ENCODE peak calls at places on chromosomes 16 and 17, in five cellular contexts. W is stomach, D is immature natural killer cell, H is GF-D8, K is naive B cell. J is an unnamed sample.

GRCh38 chr17:77508047-77508715 is 367.4 kb downstream of the SEC14L1 start:
- DNase-seq in H (no peak), W (no peak), D (no peak), K (no peak), J (no peak)

GRCh38 chr16:85166699-85167588 is 54.7 kb upstream of the CIBAR2 start:
- DNase-seq in H (no peak), W (no peak), K (no peak), D (no peak), J (peak)

GRCh38 chr16:58267524-58268243 is 27.1 kb downstream of the PRSS54 start:
- DNase-seq in W (no peak), H (no peak), K (no peak), D (no peak), J (no peak)

GRCh38 chr16:89334988-89335802 is 117.7 kb downstream of the ZNF778 start:
- DNase-seq in W (no peak), K (no peak), H (no peak), D (no peak), J (peak)

GRCh38 chr17:48510761-48511604 is 19.8 kb downstream of the HOXB1 start:
- DNase-seq in W (no peak), K (no peak), H (no peak), D (no peak), J (no peak)

GRCh38 chr16:30992931-30993816 is 8.2 kb downstream of the HSD3B7 start:
- DNase-seq in K (no peak), W (no peak), H (peak), D (no peak), J (no peak)

GRCh38 chr17:4407216-4407615 is 26.5 kb upstream of the SPNS3 start:
- DNase-seq in W (no peak), K (no peak), H (no peak), D (no peak), J (no peak)

GRCh38 chr16:79469999-79470398 is 130.5 kb downstream of the MAF start:
- DNase-seq in D (no peak), H (no peak), W (no peak), K (no peak), J (no peak)

GRCh38 chr17:18105595-18105994 is 3.0 kb upstream of the MYO15A start:
- DNase-seq in K (no peak), D (no peak), H (no peak), W (no peak), J (no peak)

GRCh38 chr17:79042421-79043190 is 18.6 kb downstream of the C1QTNF1 start:
- DNase-seq in K (peak), D (peak), H (no peak), W (peak), J (peak)

GRCh38 chr16:68806422-68806821 is 36.9 kb upstream of the TANGO6 start:
- DNase-seq in W (no peak), D (no peak), K (no peak), H (no peak), J (no peak)

GRCh38 chr16:79475841-79476240 is 124.7 kb downstream of the MAF start:
- DNase-seq in H (no peak), K (no peak), D (no peak), W (no peak), J (no peak)

GRCh38 chr16:85735225-85735722 is 15.6 kb downstream of the C16orf74 start:
- DNase-seq in H (peak), W (peak), K (peak), D (peak), J (no peak)

GRCh38 chr17:29107933-29108805 is 65.2 kb downstream of the PIPOX start:
- DNase-seq in H (no peak), W (peak), K (no peak), D (no peak), J (no peak)

GRCh38 chr17:8837438-8838075 is 29.9 kb downstream of the PIK3R6 start:
- DNase-seq in W (no peak), D (no peak), H (no peak), K (no peak), J (no peak)

GRCh38 chr17:77830816-77831490 is 127.5 kb upstream of the TNRC6C start:
- DNase-seq in H (no peak), W (no peak), D (no peak), K (no peak), J (peak)

GRCh38 chr17:81556175-81556691 is 4.1 kb upstream of the FAAP100 start:
- DNase-seq in K (no peak), H (no peak), D (no peak), W (no peak), J (no peak)

GRCh38 chr17:71033336-71033735 is 864.0 kb downstream of the KCNJ2 start:
- DNase-seq in K (no peak), D (no peak), H (no peak), W (no peak), J (no peak)

GRCh38 chr17:57080708-57081107 is 4.3 kb upstream of the AKAP1 start:
- DNase-seq in K (no peak), H (no peak), D (no peak), W (no peak), J (no peak)

GRCh38 chr17:888998-889401 is 90.6 kb downstream of the NXN start:
- DNase-seq in D (no peak), H (no peak), W (no peak), K (no peak), J (no peak)

GRCh38 chr16:51755039-51755501 is 604.0 kb upstream of the SALL1 start:
- DNase-seq in W (no peak), K (no peak), D (no peak), H (no peak), J (no peak)

GRCh38 chr16:70665806-70666735 is 19.7 kb downstream of the IL34 start:
- DNase-seq in D (no peak), W (no peak), K (no peak), H (no peak), J (no peak)

GRCh38 chr17:77297693-77298666 is 157.2 kb downstream of the SEC14L1 start:
- DNase-seq in H (no peak), W (no peak), D (no peak), K (no peak), J (no peak)

GRCh38 chr16:8950580-8951077 is 13.1 kb downstream of the USP7 start:
- DNase-seq in K (no peak), W (no peak), D (no peak), H (no peak), J (no peak)

GRCh38 chr17:78573955-78574354 is 3.2 kb downstream of the DNAH17 start:
- DNase-seq in W (no peak), D (no peak), K (no peak), H (no peak), J (no peak)

GRCh38 chr16:16025214-16025968 is 76.0 kb downstream of the ABCC1 start:
- DNase-seq in H (no peak), D (no peak), W (no peak), K (no peak), J (no peak)

GRCh38 chr17:72267601-72268000 is 146.8 kb downstream of the SOX9 start:
- DNase-seq in W (no peak), K (no peak), H (no peak), D (no peak), J (no peak)

GRCh38 chr17:55037828-55038227 is 69.3 kb downstream of the STXBP4 start:
- DNase-seq in K (peak), H (no peak), W (no peak), D (no peak), J (no peak)

GRCh38 chr16:89199241-89200123 is 855 bp downstream of the SLC22A31 start:
- DNase-seq in H (no peak), D (no peak), W (no peak), K (no peak), J (peak)

GRCh38 chr17:68658999-68659780 is 58.0 kb upstream of the FAM20A start:
- DNase-seq in D (no peak), W (no peak), H (no peak), K (no peak), J (no peak)

GRCh38 chr17:12867726-12868125 is 78.4 kb downstream of the ARHGAP44 start:
- DNase-seq in H (no peak), D (no peak), W (no peak), K (no peak), J (no peak)

GRCh38 chr17:77914440-77915254 is 43.9 kb upstream of the TNRC6C start:
- DNase-seq in W (no peak), D (no peak), K (peak), H (no peak), J (no peak)

GRCh38 chr17:60539807-60540206 is 13.8 kb upstream of the APPBP2 start:
- DNase-seq in D (no peak), K (no peak), W (no peak), H (no peak), J (no peak)

GRCh38 chr17:45889579-45889978 is 4.8 kb upstream of the MAPT start:
- DNase-seq in D (no peak), K (no peak), H (no peak), W (no peak), J (no peak)

GRCh38 chr16:4387769-4388168 is 16.1 kb downstream of the VASN start:
- DNase-seq in D (no peak), H (no peak), K (no peak), W (no peak), J (no peak)

GRCh38 chr16:6484121-6484520 is 848.5 kb upstream of the RBFOX1 start:
- DNase-seq in D (no peak), H (no peak), W (no peak), K (no peak), J (no peak)

GRCh38 chr16:58501242-58502131 is 1.5 kb downstream of the NDRG4 start:
- DNase-seq in W (peak), K (peak), D (no peak), H (no peak), J (peak)